ENCODE peak calls at places on chromosomes 12 and 14, in eight cellular contexts. J is ovary, O is lung, L is natural killer cell, H is kidney glomerular epithelial cell, U is nucleus accumbens, I is anterior cingulate cortex, T is RPMI8226. Q is an unnamed sample.

GRCh38 chr12:124032265-124032886 is 59.4 kb downstream of the ZNF664 start:
- DNase-seq in J (peak), O (no peak), L (no peak), H (peak), U (peak), I (peak), T (peak), Q (peak)

GRCh38 chr14:33404054-33404453 is 465.4 kb downstream of the NPAS3 start:
- DNase-seq in J (no peak), O (no peak), L (no peak), H (peak), U (no peak), I (no peak), T (no peak), Q (no peak)

GRCh38 chr14:72892879-72893635 is 844 bp downstream of the DPF3 start:
- DNase-seq in J (peak), O (no peak), L (peak), H (no peak), U (peak), I (peak), T (peak), Q (peak)

GRCh38 chr12:43931187-43931586 is 95.3 kb downstream of the TMEM117 start:
- DNase-seq in J (no peak), O (no peak), L (no peak), H (no peak), U (no peak), I (no peak), T (no peak), Q (no peak)

GRCh38 chr12:66352197-66352596 is 49.9 kb downstream of the HELB start:
- DNase-seq in J (no peak), O (no peak), L (no peak), H (no peak), U (peak), I (no peak), T (no peak), Q (peak)

GRCh38 chr12:47547077-47547476 is 158.8 kb downstream of the RPAP3 start:
- DNase-seq in J (no peak), O (no peak), L (no peak), H (peak), U (no peak), I (no peak), T (no peak), Q (no peak)

GRCh38 chr12:65720739-65721138 is 103.5 kb upstream of the HMGA2 start:
- DNase-seq in J (no peak), O (no peak), L (no peak), H (no peak), U (no peak), I (no peak), T (no peak), Q (peak)

GRCh38 chr14:96584199-96584906 is 82.2 kb downstream of the PAPOLA start:
- DNase-seq in J (no peak), O (peak), L (no peak), H (peak), U (no peak), I (no peak), T (peak), Q (peak)

GRCh38 chr12:44930972-44931600 is 55.0 kb upstream of the NELL2 start:
- DNase-seq in J (no peak), O (no peak), L (no peak), H (peak), U (no peak), I (no peak), T (peak), Q (no peak)

GRCh38 chr14:105774001-105774400 is 247.6 kb downstream of the TMEM121 start:
- DNase-seq in J (no peak), O (no peak), L (no peak), H (no peak), U (no peak), I (no peak), T (no peak), Q (no peak)

GRCh38 chr14:33922125-33922524 is 28.7 kb downstream of the EGLN3 start:
- DNase-seq in J (no peak), O (no peak), L (no peak), H (no peak), U (no peak), I (no peak), T (no peak), Q (no peak)

GRCh38 chr14:65230287-65230728 is 128.0 kb upstream of the MAX start:
- DNase-seq in J (peak), O (peak), L (no peak), H (no peak), U (peak), I (peak), T (no peak), Q (no peak)

GRCh38 chr12:26158078-26158764 is 33.4 kb upstream of the BHLHE41 start:
- DNase-seq in J (no peak), O (no peak), L (no peak), H (no peak), U (no peak), I (no peak), T (peak), Q (no peak)

GRCh38 chr14:104512771-104513640 is 66.6 kb upstream of the C14orf180 start:
- DNase-seq in J (no peak), O (no peak), L (no peak), H (no peak), U (no peak), I (no peak), T (no peak), Q (no peak)

GRCh38 chr12:57230381-57231155 is 1.1 kb downstream of the SHMT2 start:
- DNase-seq in J (no peak), O (no peak), L (no peak), H (no peak), U (no peak), I (no peak), T (no peak), Q (no peak)

GRCh38 chr12:53122961-53123468 is 19.7 kb downstream of the SOAT2 start:
- DNase-seq in J (no peak), O (no peak), L (no peak), H (peak), U (no peak), I (no peak), T (no peak), Q (no peak)

GRCh38 chr14:64581363-64581762 is 31.6 kb downstream of the PPP1R36 start:
- DNase-seq in J (no peak), O (no peak), L (no peak), H (peak), U (no peak), I (no peak), T (no peak), Q (no peak)

GRCh38 chr12:43579240-43579639 is 27.2 kb upstream of the ADAMTS20 start:
- DNase-seq in J (no peak), O (no peak), L (no peak), H (no peak), U (no peak), I (no peak), T (no peak), Q (no peak)